ENCODE peak calls at places on chromosomes 3 and 15, in ten cellular contexts. W, O, R, Y, C, Q, X, E, J and F are unnamed samples. For H3K9me3, the result is how much of the 10 kb centered on the place peaks cover.

GRCh38 chr15:73905224-73905827 is 20.9 kb upstream of the LOXL1 start:
- DNase-seq in W (no peak), O (peak), R (no peak), Y (no peak), C (no peak), Q (no peak), X (no peak), E (no peak), J (no peak), F (no peak)

GRCh38 chr3:188937389-188937788 is 234.4 kb upstream of the TPRG1 start:
- DNase-seq in W (no peak), O (no peak), R (no peak), Y (no peak), C (no peak), Q (peak), X (no peak), E (no peak), J (no peak), F (no peak)

GRCh38 chr15:91956026-91956723 is 102.7 kb downstream of the SLCO3A1 start:
- DNase-seq in W (no peak), O (no peak), R (peak), Y (no peak), C (no peak), Q (no peak), X (no peak), E (no peak), J (peak), F (no peak)

GRCh38 chr15:42137461-42138261 is 18.8 kb downstream of the PLA2G4F start:
- DNase-seq in W (no peak), O (peak), R (no peak), Y (peak), C (peak), Q (peak), X (no peak), E (no peak), J (peak), F (peak)

GRCh38 chr3:153043729-153044314 is 118.2 kb upstream of the RAP2B start:
- DNase-seq in W (no peak), O (no peak), R (no peak), Y (no peak), C (no peak), Q (peak), X (no peak), E (no peak), J (no peak), F (no peak)

GRCh38 chr3:127417709-127418559 is 130.1 kb upstream of the PRR20G start:
- DNase-seq in W (no peak), O (no peak), R (no peak), Y (no peak), C (peak), Q (no peak), X (no peak), E (peak), J (no peak), F (peak)

GRCh38 chr3:78951546-78951945 is 816.3 kb downstream of the ROBO1 start:
- DNase-seq in W (no peak), O (no peak), R (no peak), Y (no peak), C (no peak), Q (no peak), X (no peak), E (no peak), J (no peak), F (no peak)

GRCh38 chr3:18062289-18063025 is 320.0 kb upstream of the TBC1D5 start:
- DNase-seq in W (no peak), O (no peak), R (no peak), Y (no peak), C (no peak), Q (no peak), X (no peak), E (no peak), J (no peak), F (no peak)

GRCh38 chr3:29345923-29346322 is 65.1 kb downstream of the RBMS3 start:
- DNase-seq in W (no peak), O (no peak), R (no peak), Y (no peak), C (no peak), Q (no peak), X (no peak), E (no peak), J (no peak), F (no peak)

GRCh38 chr15:70856177-70856883 is 2.4 kb upstream of the LARP6 start:
- DNase-seq in W (no peak), O (no peak), R (no peak), Y (no peak), C (no peak), Q (no peak), X (no peak), E (no peak), J (no peak), F (no peak)

GRCh38 chr15:73873889-73874511 is 636 bp downstream of the TBC1D21 start:
- DNase-seq in W (peak), O (no peak), R (no peak), Y (peak), C (no peak), Q (peak), X (peak), E (no peak), J (peak), F (no peak)

GRCh38 chr15:38354321-38354929 is 99.5 kb upstream of the FAM98B start:
- DNase-seq in W (peak), O (no peak), R (peak), Y (peak), C (no peak), Q (peak), X (peak), E (peak), J (peak), F (no peak)

GRCh38 chr3:155647988-155648591 is 96.8 kb downstream of the PLCH1 start:
- DNase-seq in W (no peak), O (no peak), R (no peak), Y (no peak), C (no peak), Q (no peak), X (no peak), E (no peak), J (no peak), F (no peak)

GRCh38 chr3:143464850-143465249 is 345.3 kb downstream of the CHST2 start:
- DNase-seq in W (no peak), O (no peak), R (no peak), Y (no peak), C (no peak), Q (no peak), X (no peak), E (no peak), J (no peak), F (no peak)

GRCh38 chr3:70992557-70992956 is 591.0 kb downstream of the FOXP1 start:
- DNase-seq in W (no peak), O (no peak), R (no peak), Y (no peak), C (no peak), Q (no peak), X (no peak), E (no peak), J (no peak), F (no peak)

GRCh38 chr15:67126551-67127333 is 61.3 kb downstream of the SMAD3 start:
- DNase-seq in W (no peak), O (no peak), R (no peak), Y (no peak), C (no peak), Q (no peak), X (no peak), E (no peak), J (no peak), F (no peak)

GRCh38 chr15:62766599-62766998 is 275.9 kb upstream of the TPM1 start:
- DNase-seq in W (no peak), O (no peak), R (no peak), Y (no peak), C (no peak), Q (no peak), X (no peak), E (no peak), J (peak), F (no peak)

GRCh38 chr3:94115482-94115881 is 52.6 kb downstream of the NSUN3 start:
- DNase-seq in W (peak), O (no peak), R (no peak), Y (no peak), C (no peak), Q (peak), X (no peak), E (no peak), J (peak), F (no peak)

GRCh38 chr3:81602781-81603180 is 158.7 kb downstream of the GBE1 start:
- DNase-seq in W (no peak), O (no peak), R (no peak), Y (no peak), C (no peak), Q (no peak), X (no peak), E (no peak), J (no peak), F (no peak)

GRCh38 chr3:183774631-183775030 is 50.7 kb downstream of the MAP6D1 start:
- DNase-seq in W (no peak), O (no peak), R (no peak), Y (no peak), C (no peak), Q (no peak), X (no peak), E (no peak), J (no peak), F (no peak)

GRCh38 chr3:127490271-127491023 is 100.1 kb downstream of the TPRA1 start:
- DNase-seq in W (no peak), O (peak), R (no peak), Y (no peak), C (peak), Q (no peak), X (no peak), E (no peak), J (no peak), F (no peak)

GRCh38 chr3:45509038-45509767 is 85.3 kb upstream of the LIMD1 start:
- DNase-seq in W (no peak), O (no peak), R (no peak), Y (no peak), C (no peak), Q (no peak), X (peak), E (no peak), J (no peak), F (no peak)
- H3K27ac ChIP-seq in W (no peak), O (peak), R (no peak), Y (peak), C (peak), Q (no peak), X (peak), E (peak), J (no peak), F (peak)

GRCh38 chr3:1019157-1019556 is 73.7 kb upstream of the CNTN6 start:
- DNase-seq in W (no peak), O (no peak), R (no peak), Y (no peak), C (no peak), Q (no peak), X (no peak), E (no peak), J (no peak), F (no peak)
- H3K9me3 ChIP-seq in W (under half), O (under half), R (under half), Y (under half), C (under half), Q (under half), X (under half), E (under half), J (under half), F (under half)

GRCh38 chr3:170815340-170815739 is 54.7 kb downstream of the RPL22L1 start:
- DNase-seq in W (no peak), O (no peak), R (no peak), Y (peak), C (no peak), Q (no peak), X (no peak), E (peak), J (no peak), F (no peak)
- TF ChIP-seq POLR2AphosphoS5 in W (no peak), O (no peak), R (no peak), Y (no peak), C (no peak), Q (no peak), X (no peak), E (no peak), J (no peak), F (no peak)

GRCh38 chr3:42660131-42660715 is 6.7 kb downstream of the ZBTB47 start:
- DNase-seq in W (no peak), O (peak), R (no peak), Y (no peak), C (no peak), Q (no peak), X (no peak), E (no peak), J (no peak), F (no peak)
- H3K27ac ChIP-seq in W (no peak), O (peak), R (peak), Y (peak), C (no peak), Q (no peak), X (no peak), E (no peak), J (no peak), F (peak)

DNA sequence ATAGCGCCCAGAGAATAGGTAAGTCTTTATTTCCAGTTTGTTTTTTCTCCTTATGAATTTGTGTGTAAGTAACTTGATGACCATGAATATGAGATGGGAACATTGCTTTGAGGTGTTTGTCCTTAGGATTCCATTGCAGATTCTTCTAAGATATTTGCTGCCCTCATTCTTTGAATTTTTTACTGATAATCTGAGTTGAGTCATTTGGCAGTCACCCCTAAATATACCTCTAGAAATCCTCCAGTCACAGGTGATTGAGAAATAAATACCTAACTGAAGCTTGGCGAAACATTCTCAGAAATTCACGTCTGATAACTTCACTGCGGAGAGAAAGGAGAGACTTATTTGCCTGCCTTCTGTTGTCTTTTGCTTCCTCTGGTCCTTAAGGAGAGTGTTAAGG is 345.5 kb downstream of the SQOR start:
- DNase-seq in W (no peak), O (no peak), R (no peak), Y (no peak), C (no peak), Q (no peak), X (no peak), E (no peak), J (no peak), F (no peak)
- H3K9me3 ChIP-seq in W (under half), O (under half), R (under half), Y (under half), C (under half), Q (under half), X (under half), E (under half), J (under half), F (under half)

GRCh38 chr3:180619723-180620122 is 17.8 kb downstream of the TTC14 start:
- DNase-seq in W (no peak), O (no peak), R (no peak), Y (no peak), C (no peak), Q (peak), X (no peak), E (no peak), J (no peak), F (no peak)
- TF ChIP-seq POLR2AphosphoS5 in W (no peak), O (no peak), R (no peak), Y (no peak), C (no peak), Q (no peak), X (no peak), E (no peak), J (no peak), F (no peak)

DNA sequence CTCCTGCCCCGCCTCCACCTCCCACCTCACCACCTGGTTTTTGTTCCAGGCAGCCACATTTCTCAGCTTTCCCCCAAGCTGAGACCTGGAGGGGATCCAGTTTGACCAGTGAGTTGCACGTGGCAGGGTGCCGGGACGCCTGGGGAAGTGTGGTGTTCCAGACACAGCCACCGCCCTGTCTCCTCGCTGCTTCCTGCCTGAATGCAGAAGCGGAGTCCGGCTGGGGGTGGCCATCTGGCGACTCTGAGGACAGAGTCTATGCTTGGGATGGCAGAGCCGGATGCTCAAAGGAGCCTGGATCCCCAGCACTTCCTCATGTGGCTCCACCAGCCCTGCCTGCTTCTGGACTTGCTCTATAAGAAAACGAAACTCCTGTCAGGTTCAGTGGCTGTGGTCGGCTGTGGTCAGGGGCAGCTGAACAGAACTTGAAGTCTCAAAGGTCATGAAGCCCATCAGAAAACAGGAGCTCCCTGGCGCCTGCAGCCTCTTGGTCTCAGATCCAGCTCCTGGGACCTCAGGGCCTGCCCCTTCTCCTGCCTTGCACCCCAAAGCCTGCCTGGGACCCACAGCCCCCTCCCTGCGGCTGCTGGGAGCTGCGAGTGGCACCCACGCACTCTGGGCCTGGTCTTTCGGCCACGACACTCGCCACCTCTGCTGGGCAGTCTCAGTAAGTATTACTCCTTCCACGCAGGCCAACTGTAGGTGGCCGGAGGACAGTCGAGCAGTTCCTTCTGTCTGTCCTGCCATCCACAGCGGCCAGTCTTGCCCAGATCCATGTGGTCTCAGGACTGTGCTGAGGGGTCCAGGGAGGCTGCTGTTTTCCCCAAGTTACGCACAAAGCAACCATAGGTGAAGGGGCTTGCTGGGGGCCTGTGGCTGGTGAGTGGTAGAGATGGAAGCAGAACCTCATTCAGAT is 112.8 kb upstream of the MEF2A start:
- DNase-seq in W (no peak), O (peak), R (peak), Y (peak), C (no peak), Q (peak), X (no peak), E (peak), J (peak), F (peak)
- H3K27ac ChIP-seq in W (no peak), O (peak), R (peak), Y (peak), C (peak), Q (peak), X (no peak), E (peak), J (no peak), F (peak)

DNA sequence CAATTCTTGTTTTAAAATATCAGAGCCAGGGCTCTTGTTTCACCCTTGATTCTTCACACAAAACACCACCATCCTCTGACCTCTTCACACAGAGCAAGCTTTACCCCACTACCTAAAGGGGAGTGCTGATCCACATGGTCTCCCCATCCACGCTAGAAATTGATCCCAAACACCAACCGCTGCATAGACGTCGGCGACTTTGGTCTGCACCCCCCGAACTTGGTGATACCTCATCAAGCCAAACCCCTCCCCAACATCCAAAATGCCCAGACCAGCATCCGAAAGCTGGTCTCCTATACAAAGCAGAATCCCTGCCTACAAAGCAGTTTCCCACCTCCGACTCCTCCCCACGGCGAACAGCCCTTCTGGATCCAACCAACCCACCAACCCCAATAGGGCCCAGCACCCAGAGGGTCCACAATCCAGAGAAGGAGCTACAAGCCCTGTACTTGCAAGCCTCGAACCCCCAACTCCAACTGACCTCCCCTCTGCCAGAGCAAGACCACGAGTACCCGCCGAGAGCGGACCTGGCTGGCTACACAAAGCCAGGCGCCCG is 25.8 kb upstream of the MTHFS start:
- DNase-seq in W (no peak), O (no peak), R (no peak), Y (no peak), C (no peak), Q (no peak), X (no peak), E (no peak), J (no peak), F (no peak)
- H3K9me3 ChIP-seq in W (under half), O (under half), R (under half), Y (under half), C (under half), Q (under half), X (under half), E (under half), J (under half), F (under half)